ENCODE peak calls at places on chromosomes 5 and 9, in five cellular contexts. D, K, I, W and H are unnamed samples. For H4K20me1, the result is how much of the 10 kb centered on the place peaks cover.

GRCh38 chr9:18824095-18824666 is 208.8 kb downstream of the SAXO1 start:
- DNase-seq in D (peak), K (peak), I (peak), W (no peak), H (no peak)

GRCh38 chr9:95696701-95697100 is 178.8 kb upstream of the ERCC6L2 start:
- DNase-seq in D (no peak), K (no peak), I (no peak), W (no peak), H (no peak)

GRCh38 chr9:5478214-5478613 is 27.9 kb downstream of the CD274 start:
- DNase-seq in D (no peak), K (no peak), I (no peak), W (no peak), H (no peak)

GRCh38 chr9:113614843-113615648 is 151.5 kb downstream of the RGS3 start:
- DNase-seq in D (no peak), K (no peak), I (no peak), W (no peak), H (no peak)

GRCh38 chr5:35357973-35358372 is 127.7 kb upstream of the PRLR start:
- DNase-seq in D (no peak), K (no peak), I (no peak), W (no peak), H (no peak)

GRCh38 chr5:84168841-84169240 is 215.8 kb downstream of the EDIL3 start:
- DNase-seq in D (no peak), K (no peak), I (no peak), W (no peak), H (no peak)

GRCh38 chr9:96109718-96110351 is 192.1 kb downstream of the HSD17B3 start:
- DNase-seq in D (no peak), K (peak), I (no peak), W (no peak), H (no peak)

GRCh38 chr9:104798209-104798995 is 34.5 kb downstream of the NIPSNAP3B start:
- DNase-seq in D (no peak), K (no peak), I (peak), W (no peak), H (no peak)

GRCh38 chr5:172229904-172230303 is 35.9 kb downstream of the EFCAB9 start:
- DNase-seq in D (no peak), K (no peak), I (no peak), W (no peak), H (no peak)

GRCh38 chr9:124812401-124813016 is 35.6 kb downstream of the OLFML2A start:
- DNase-seq in D (peak), K (peak), I (peak), W (no peak), H (no peak)

GRCh38 chr5:55600086-55600485 is 65.3 kb upstream of the PLPP1 start:
- DNase-seq in D (no peak), K (no peak), I (no peak), W (no peak), H (no peak)

GRCh38 chr5:55601209-55601618 is 66.5 kb upstream of the PLPP1 start:
- DNase-seq in D (no peak), K (peak), I (no peak), W (no peak), H (no peak)

GRCh38 chr5:55604611-55605067 is 69.9 kb upstream of the PLPP1 start:
- DNase-seq in D (no peak), K (peak), I (no peak), W (no peak), H (no peak)

GRCh38 chr5:55600536-55601208 is 65.9 kb upstream of the PLPP1 start:
- DNase-seq in D (no peak), K (peak), I (peak), W (peak), H (no peak)

DNA sequence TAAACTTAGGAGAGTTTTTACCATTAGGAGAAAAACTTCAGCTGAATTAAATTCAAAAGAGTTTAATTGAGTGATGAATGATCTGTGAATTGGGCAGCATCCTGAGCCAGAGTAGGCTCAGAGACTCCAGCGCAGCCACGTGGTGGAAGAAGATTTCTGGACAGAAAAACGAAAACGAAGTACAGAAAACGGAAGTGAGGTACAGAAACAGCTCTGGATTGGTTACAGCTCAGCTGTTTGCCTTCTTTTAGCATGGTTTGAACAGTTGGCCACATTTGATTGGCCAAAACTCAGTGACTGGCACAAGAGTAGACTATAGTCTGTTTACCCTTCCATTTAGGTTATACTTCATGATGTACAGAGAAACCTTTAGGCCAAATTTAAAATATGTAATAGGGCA is 69.2 kb upstream of the PLPP1 start:
- DNase-seq in D (no peak), K (no peak), I (no peak), W (peak), H (no peak)
- TF ChIP-seq CTCF in D (no peak), K (no peak), I (peak), W (no peak), H (no peak)

GRCh38 chr5:14472986-14473567 is 108.5 kb upstream of the OTULINL start:
- DNase-seq in D (no peak), K (no peak), I (no peak), W (no peak), H (no peak)
- H4K20me1 ChIP-seq in D (under half), K (under half), I (under half), W (under half), H (under half)

GRCh38 chr5:43903129-43903528 is 300.1 kb downstream of the NNT start:
- DNase-seq in D (no peak), K (no peak), I (no peak), W (no peak), H (no peak)
- TF ChIP-seq CTCF in D (no peak), K (no peak), I (no peak), W (no peak), H (no peak)

GRCh38 chr9:37026085-37026935 is 7.8 kb downstream of the PAX5 start:
- DNase-seq in D (no peak), K (no peak), I (peak), W (peak), H (no peak)
- H4K20me1 ChIP-seq in D (under half), K (under half), I (under half), W (half or more), H (under half)

GRCh38 chr5:120106912-120107525 is 357.1 kb upstream of the PRR16 start:
- DNase-seq in D (no peak), K (no peak), I (no peak), W (no peak), H (no peak)
- TF ChIP-seq CTCF in D (no peak), K (no peak), I (no peak), W (no peak), H (no peak)

DNA sequence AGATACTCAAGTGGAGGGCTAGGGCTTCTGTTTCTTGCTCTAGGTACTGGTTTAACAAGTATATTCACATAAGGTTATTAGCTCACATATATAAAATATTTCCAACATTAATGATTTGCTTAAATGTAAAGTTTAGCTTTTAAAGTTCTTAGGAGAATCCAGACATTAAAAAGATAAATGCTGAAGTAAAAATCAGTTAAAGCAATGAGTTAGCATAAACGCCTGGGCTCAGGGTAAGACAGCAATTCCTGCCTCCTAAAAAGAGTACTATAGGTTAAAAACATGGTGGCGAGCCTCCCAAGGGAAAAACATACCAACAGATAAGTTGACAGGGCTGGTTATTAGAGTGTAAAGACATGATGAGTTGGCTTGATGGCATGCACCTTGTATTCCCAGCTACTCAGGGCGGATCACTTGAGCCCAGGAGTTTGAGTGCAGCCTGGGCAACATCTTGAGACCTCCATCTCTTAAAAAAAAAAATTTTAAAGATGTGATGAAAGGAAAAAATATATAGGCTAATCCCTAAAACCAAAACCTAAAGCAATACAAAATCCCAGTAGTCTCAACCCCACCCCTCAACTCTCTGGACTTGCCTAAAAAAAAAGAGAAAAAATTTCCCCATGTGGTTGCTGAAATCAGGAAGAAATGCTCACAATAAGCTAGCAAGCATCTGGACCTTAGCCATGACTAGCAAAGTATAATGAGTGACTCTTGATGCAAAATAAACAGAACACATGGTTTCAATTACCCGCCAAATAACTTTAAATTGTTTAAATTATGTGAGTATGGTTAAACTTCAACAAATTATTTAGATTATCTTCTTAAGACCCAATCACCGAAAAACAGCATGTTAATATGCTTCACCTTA is 3.6 kb downstream of the GOLPH3 start:
- DNase-seq in D (peak), K (peak), I (peak), W (no peak), H (no peak)
- H4K20me1 ChIP-seq in D (under half), K (under half), I (half or more), W (under half), H (under half)

GRCh38 chr9:21070171-21070571 is 7.6 kb downstream of the IFNB1 start:
- DNase-seq in D (peak), K (peak), I (no peak), W (no peak), H (peak)
- TF ChIP-seq CTCF in D (peak), K (no peak), I (peak), W (no peak), H (no peak)

GRCh38 chr5:15526413-15526812 is 26.4 kb downstream of the FBXL7 start:
- DNase-seq in D (no peak), K (no peak), I (peak), W (no peak), H (no peak)
- H4K20me1 ChIP-seq in D (under half), K (under half), I (under half), W (under half), H (under half)

DNA sequence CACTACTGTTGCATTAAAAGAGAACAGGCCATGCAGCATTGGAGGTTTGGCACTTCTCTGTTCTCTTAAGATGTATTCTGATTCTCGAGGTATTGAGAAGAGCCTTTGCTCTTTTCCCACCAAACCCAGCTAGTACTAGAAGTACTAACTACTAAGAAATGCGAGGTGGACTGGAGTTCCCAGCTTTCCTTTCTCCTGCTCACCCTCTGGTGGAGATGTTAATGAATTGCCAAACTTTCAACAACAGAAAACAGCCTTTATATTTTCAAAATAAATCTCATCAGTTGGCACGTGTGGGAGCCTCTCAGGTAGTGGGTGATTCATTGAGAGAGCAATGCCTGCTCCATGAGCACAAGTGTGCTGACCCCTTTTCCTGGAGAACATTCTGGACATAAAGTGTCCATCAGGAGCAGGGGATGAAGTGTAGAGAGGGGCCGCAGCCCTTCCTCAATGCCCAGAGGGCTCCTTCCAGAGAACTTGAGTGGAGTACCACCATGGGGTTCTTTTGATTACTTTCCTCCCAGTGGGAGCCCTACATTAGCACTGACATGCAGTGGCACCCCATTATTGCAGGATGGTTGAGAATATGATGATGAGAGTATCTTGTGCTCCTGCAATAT is 45.7 kb downstream of the TMEM174 start:
- DNase-seq in D (peak), K (peak), I (no peak), W (peak), H (no peak)
- TF ChIP-seq CTCF in D (peak), K (peak), I (peak), W (peak), H (peak)